ENCODE peak calls at places on chromosomes 11 and 22, in four cellular contexts. D is effector CD4-positive, alpha-beta T cell; V is stimulated activated CD8-positive, alpha-beta memory T cell treated with anti-CD3 and anti-CD28 coated beads, Interleukin-7, amount 100 ng/mL, for 1 hour; B is lower lobe of right lung. O is an unnamed sample.

GRCh38 chr11:114208371-114208770 is 87.8 kb upstream of the NNMT start:
- DNase-seq in B (no peak), D (peak), V (no peak), O (no peak)

GRCh38 chr11:94546886-94547285 is 3.2 kb downstream of the FUT4 start:
- DNase-seq in D (no peak), B (no peak), V (no peak), O (no peak)

GRCh38 chr22:20981787-20982562 is at the start of gene LZTR1:
- DNase-seq in D (peak), V (peak), B (peak), O (peak)

GRCh38 chr11:106988151-106988806 is 30.0 kb downstream of the GUCY1A2 start:
- DNase-seq in D (no peak), B (no peak), V (no peak), O (no peak)

GRCh38 chr11:746289-747175 is 732 bp upstream of the TALDO1 start:
- DNase-seq in V (no peak), D (no peak), B (no peak), O (peak)

GRCh38 chr11:2787816-2788750 is 88.3 kb upstream of the KCNQ1OT1 start:
- DNase-seq in B (no peak), D (peak), V (no peak), O (peak)

GRCh38 chr11:20596629-20597129 is 2.7 kb upstream of the SLC6A5 start:
- DNase-seq in D (no peak), B (no peak), V (no peak), O (no peak)

GRCh38 chr11:8601376-8602133 is 7.5 kb upstream of the STK33 start:
- DNase-seq in B (no peak), D (no peak), V (no peak), O (no peak)

GRCh38 chr11:112302226-112302868 is 41.7 kb upstream of the PLET1 start:
- DNase-seq in D (no peak), B (no peak), V (no peak), O (no peak)

GRCh38 chr22:37276771-37277170 is 5.5 kb upstream of the CYTH4 start:
- DNase-seq in V (no peak), D (no peak), B (peak), O (peak)

O was measured in aorta.